ENCODE peak calls at places on chromosome 20, in five cellular contexts. O is CD8-positive, alpha-beta T cell; A is AG09309; Z is upper lobe of right lung; P is RWPE1. M is an unnamed sample.

GRCh38 chr20:10637062-10637559 is 36.7 kb downstream of the JAG1 start:
- DNase-seq in A (no peak), Z (no peak), O (no peak), P (no peak), M (peak)

GRCh38 chr20:58684291-58684690 is 8.3 kb upstream of the NPEPL1 start:
- DNase-seq in O (no peak), Z (no peak), P (no peak), A (no peak), M (no peak)

GRCh38 chr20:47272893-47273590 is 83.5 kb downstream of the ZMYND8 start:
- DNase-seq in Z (no peak), P (peak), A (peak), O (peak), M (peak)

GRCh38 chr20:57659131-57659788 is 39.0 kb upstream of the ZBP1 start:
- DNase-seq in A (no peak), Z (peak), O (no peak), P (no peak), M (no peak)

GRCh38 chr20:31844737-31845299 is 586 bp downstream of the FOXS1 start:
- DNase-seq in Z (no peak), A (no peak), O (no peak), P (no peak), M (no peak)

GRCh38 chr20:61589055-61589385 is 337.0 kb downstream of the CDH4 start:
- DNase-seq in O (no peak), Z (no peak), A (peak), P (peak), M (peak)

GRCh38 chr20:11849976-11850670 is 67.6 kb upstream of the BTBD3 start:
- DNase-seq in A (peak), O (no peak), Z (no peak), P (peak), M (peak)

GRCh38 chr20:34300809-34301586 is 2.2 kb downstream of the AHCY start:
- DNase-seq in P (no peak), O (no peak), A (no peak), Z (no peak), M (no peak)

GRCh38 chr20:53513168-53513488 is 80.5 kb downstream of the ZNF217 start:
- DNase-seq in A (no peak), Z (no peak), O (no peak), P (no peak), M (no peak)

GRCh38 chr20:58361549-58361948 is 27.5 kb upstream of the VAPB start:
- DNase-seq in A (peak), O (no peak), P (no peak), Z (no peak), M (peak)

GRCh38 chr20:63215101-63216040 is 560 bp downstream of the YTHDF1 start:
- DNase-seq in O (no peak), Z (no peak), A (no peak), P (peak), M (peak)

GRCh38 chr20:61414455-61414991 is 162.5 kb downstream of the CDH4 start:
- DNase-seq in P (no peak), A (no peak), O (no peak), Z (no peak), M (no peak)

GRCh38 chr20:46709459-46710148 is at the start of gene SLC2A10:
- DNase-seq in O (no peak), P (no peak), Z (peak), A (no peak), M (no peak)

GRCh38 chr20:60095456-60095855 is 137.2 kb downstream of the CDH26 start:
- DNase-seq in A (no peak), P (no peak), Z (no peak), O (no peak), M (no peak)

GRCh38 chr20:50238081-50238800 is 47.6 kb downstream of the CEBPB start:
- DNase-seq in O (no peak), Z (no peak), P (no peak), A (no peak), M (no peak)

GRCh38 chr20:3716195-3716834 is 3.9 kb upstream of the SIGLEC1 start:
- DNase-seq in O (no peak), A (no peak), Z (peak), P (peak), M (peak)

GRCh38 chr20:20594171-20594530 is 118.3 kb downstream of the RALGAPA2 start:
- DNase-seq in A (no peak), P (peak), O (no peak), Z (no peak), M (peak)

GRCh38 chr20:40563296-40563950 is 125.6 kb downstream of the MAFB start:
- DNase-seq in P (peak), Z (peak), A (no peak), O (no peak), M (peak)

GRCh38 chr20:46031701-46032254 is 2.8 kb downstream of the SLC12A5 start:
- DNase-seq in P (peak), O (no peak), Z (no peak), A (no peak), M (no peak)

GRCh38 chr20:38278150-38278549 is 17.6 kb upstream of the KIAA1755 start:
- DNase-seq in Z (no peak), A (no peak), P (no peak), O (no peak), M (no peak)

GRCh38 chr20:58012731-58013510 is 215.5 kb downstream of the ANKRD60 start:
- DNase-seq in P (no peak), A (no peak), Z (no peak), O (no peak), M (no peak)

GRCh38 chr20:57651977-57652864 is 32.0 kb upstream of the ZBP1 start:
- DNase-seq in O (no peak), Z (peak), A (no peak), P (no peak), M (no peak)

GRCh38 chr20:53800883-53801604 is 207.4 kb upstream of the ZNF217 start:
- DNase-seq in P (no peak), Z (no peak), O (no peak), A (no peak), M (no peak)

DNA sequence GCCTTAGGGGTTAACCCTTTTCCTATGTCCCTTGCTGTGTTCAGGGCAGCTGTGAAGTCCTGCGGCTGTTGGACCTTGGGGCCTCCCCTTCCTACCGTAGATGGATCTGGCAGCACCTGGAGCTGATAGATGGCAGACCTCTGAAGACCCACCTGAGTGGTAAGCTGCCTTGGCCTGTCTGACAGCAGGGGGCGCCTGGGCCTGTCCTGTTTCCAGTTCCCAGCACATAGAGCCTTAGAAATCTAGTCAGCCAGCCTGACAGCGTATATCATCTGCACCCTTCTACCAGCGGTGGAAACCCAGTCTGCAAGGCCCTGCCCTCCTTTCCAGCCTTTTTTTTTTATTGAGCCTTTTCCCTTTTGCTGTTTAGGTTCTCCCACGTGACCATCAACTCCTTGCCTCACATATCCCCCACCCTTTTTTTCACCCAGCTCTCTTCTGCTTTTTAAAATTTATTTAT is 26.6 kb downstream of the CNBD2 start:
- DNase-seq in A (peak), Z (peak), O (peak), P (peak), M (peak)
- TF ChIP-seq CTCF in A (peak), Z (peak), O (peak), P (peak), M (peak)

DNA sequence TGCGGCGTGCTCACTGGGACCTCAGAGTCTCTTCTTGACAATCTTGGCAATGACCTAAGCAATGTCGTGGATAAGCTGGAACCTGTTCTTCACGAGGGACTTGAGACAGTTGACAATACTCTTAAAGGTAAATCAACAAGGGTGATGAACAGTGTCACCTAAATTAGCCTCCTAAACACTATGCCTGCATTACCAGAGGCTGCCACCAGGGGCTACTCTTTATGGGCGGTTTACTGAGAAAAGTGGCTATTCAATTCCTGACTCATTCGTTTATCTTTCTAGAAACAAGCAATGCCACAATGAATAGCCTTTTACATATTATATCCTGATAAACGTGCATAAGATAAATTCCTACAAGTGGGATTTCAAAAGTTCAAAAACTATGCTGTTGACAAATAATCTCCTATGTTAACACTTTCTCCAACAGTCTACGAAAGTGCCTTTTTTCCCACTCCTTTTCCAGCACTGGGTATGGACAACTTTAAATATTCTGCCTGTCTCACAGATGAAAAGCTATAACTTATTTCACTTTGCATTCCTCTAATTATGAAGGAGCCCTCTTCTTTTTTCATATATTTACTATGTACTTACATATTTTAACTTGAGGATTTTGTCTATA is 1.3 kb downstream of the BPIFA2 start:
- DNase-seq in Z (no peak), O (no peak), P (no peak), A (no peak), M (peak)
- TF ChIP-seq CTCF in Z (peak), O (peak), P (no peak), A (peak), M (peak)

DNA sequence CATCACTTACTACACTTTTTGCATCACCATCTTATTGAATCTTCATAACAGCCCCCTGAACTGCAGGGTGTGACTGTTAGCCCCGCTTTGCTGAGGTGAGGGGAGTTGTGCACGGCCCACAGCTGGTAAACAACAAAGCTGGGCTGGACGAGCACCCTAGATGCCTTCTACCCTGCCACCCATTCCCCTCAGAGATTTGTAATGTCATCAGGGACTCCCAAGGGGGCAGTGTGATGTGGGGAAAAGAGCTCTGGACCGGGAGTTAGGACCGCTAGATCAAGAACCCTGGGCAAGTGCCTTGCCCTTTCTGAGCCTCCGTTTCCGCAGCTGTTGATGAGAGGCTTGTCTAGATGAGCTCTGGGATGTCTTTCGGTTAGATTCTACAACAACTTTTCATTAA is 20.9 kb downstream of the PKIG start:
- DNase-seq in A (no peak), O (no peak), Z (no peak), P (no peak), M (peak)
- TF ChIP-seq CTCF in A (no peak), O (no peak), Z (no peak), P (no peak), M (no peak)

GRCh38 chr20:55632592-55632991 is 372.7 kb downstream of the CBLN4 start:
- DNase-seq in O (no peak), P (no peak), A (no peak), Z (no peak), M (no peak)
- TF ChIP-seq CTCF in O (no peak), P (no peak), A (no peak), Z (no peak), M (no peak)

GRCh38 chr20:51429144-51429482 is 113.4 kb downstream of the NFATC2 start:
- DNase-seq in O (no peak), A (no peak), Z (no peak), P (no peak), M (no peak)

GRCh38 chr20:51425347-51426106 is 117.0 kb downstream of the NFATC2 start:
- DNase-seq in A (no peak), P (no peak), O (no peak), Z (no peak), M (no peak)

GRCh38 chr20:51428451-51429143 is 113.9 kb downstream of the NFATC2 start:
- DNase-seq in O (no peak), Z (peak), P (no peak), A (no peak), M (no peak)

GRCh38 chr20:51427625-51428291 is 114.8 kb downstream of the NFATC2 start:
- DNase-seq in A (no peak), Z (no peak), P (no peak), O (no peak), M (no peak)

GRCh38 chr20:51426879-51427624 is 115.5 kb downstream of the NFATC2 start:
- DNase-seq in P (no peak), A (no peak), Z (no peak), O (no peak), M (no peak)
- TF ChIP-seq CTCF in P (no peak), A (no peak), Z (no peak), O (no peak), M (no peak)

GRCh38 chr20:36384022-36384619 is 78.0 kb downstream of the DLGAP4 start:
- DNase-seq in A (no peak), O (peak), Z (no peak), P (peak), M (peak)
- TF ChIP-seq CTCF in A (peak), O (no peak), Z (no peak), P (no peak), M (peak)

GRCh38 chr20:42024653-42025052 is 406.5 kb upstream of the CHD6 start:
- DNase-seq in P (no peak), O (no peak), A (no peak), Z (no peak), M (no peak)

GRCh38 chr20:42026599-42026998 is 408.4 kb upstream of the CHD6 start:
- DNase-seq in O (no peak), A (no peak), Z (no peak), P (no peak), M (no peak)

DNA sequence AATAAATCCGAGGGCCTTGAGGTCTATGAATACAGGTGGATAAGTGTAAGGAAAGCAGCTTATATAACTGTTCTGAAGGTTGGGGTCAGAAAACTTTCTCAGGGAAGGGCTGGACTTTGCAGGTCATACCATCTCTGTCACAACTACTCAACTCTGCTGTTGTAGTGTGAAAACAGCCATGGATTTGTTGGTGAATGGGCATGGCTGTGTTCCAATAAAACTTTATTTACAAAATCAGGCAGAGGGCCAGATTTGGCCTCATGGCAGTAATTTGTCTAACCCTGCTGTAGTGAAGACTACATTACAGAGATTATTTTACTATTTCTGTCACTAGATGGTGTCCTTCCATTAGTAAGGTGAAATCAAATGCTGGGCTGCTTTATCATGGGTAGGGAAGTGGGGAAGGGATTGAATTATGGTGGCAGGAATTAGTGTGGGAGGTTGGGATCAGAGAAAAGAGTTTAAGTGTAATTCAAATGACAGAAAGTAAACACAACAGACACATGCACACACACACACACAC is 409.6 kb upstream of the CHD6 start:
- DNase-seq in A (no peak), Z (no peak), O (no peak), P (no peak), M (no peak)
- TF ChIP-seq CTCF in A (no peak), Z (no peak), O (no peak), P (no peak), M (no peak)